ENCODE peak calls at places on chromosomes 6 and 20, in five cellular contexts. One of them, this sample, is unnamed.

GRCh38 chr6:14638562-14638931 is 521.0 kb downstream of the CD83 start:
- DNase-seq in keratinocyte: no peak
- DNase-seq in BJ: no peak
- DNase-seq in fibroblast of lung: no peak
- DNase-seq in ovary: no peak
- DNase-seq in this sample: no peak

GRCh38 chr6:14671261-14671681 is 553.7 kb downstream of the CD83 start:
- DNase-seq in keratinocyte: peak; percentile 66
- DNase-seq in BJ: no peak
- DNase-seq in fibroblast of lung: peak; percentile 81
- DNase-seq in ovary: peak; percentile 89
- DNase-seq in this sample: peak; percentile 93

GRCh38 chr6:166365221-166365620 is 17.5 kb downstream of the MPC1 start:
- DNase-seq in keratinocyte: no peak
- DNase-seq in BJ: no peak
- DNase-seq in fibroblast of lung: peak; percentile 31
- DNase-seq in ovary: no peak
- DNase-seq in this sample: peak; percentile 39

GRCh38 chr6:130625825-130626500 is 201.2 kb upstream of the SMLR1 start:
- DNase-seq in keratinocyte: no peak
- DNase-seq in BJ: peak; percentile 41
- DNase-seq in fibroblast of lung: peak; percentile 44
- DNase-seq in ovary: no peak
- DNase-seq in this sample: no peak

GRCh38 chr6:12017263-12017662 is 5.2 kb downstream of the HIVEP1 start:
- DNase-seq in keratinocyte: no peak
- DNase-seq in BJ: no peak
- DNase-seq in fibroblast of lung: no peak
- DNase-seq in ovary: no peak
- DNase-seq in this sample: no peak

GRCh38 chr20:1876975-1877603 is 18.1 kb upstream of the SIRPA start:
- DNase-seq in keratinocyte: no peak
- DNase-seq in BJ: no peak
- DNase-seq in fibroblast of lung: no peak
- DNase-seq in ovary: no peak
- DNase-seq in this sample: no peak

GRCh38 chr20:46139908-46140482 is 21.9 kb downstream of the CD40 start:
- DNase-seq in keratinocyte: peak; percentile 17
- DNase-seq in BJ: no peak
- DNase-seq in fibroblast of lung: no peak
- DNase-seq in ovary: no peak
- DNase-seq in this sample: no peak

GRCh38 chr20:36462440-36463211 is 78.7 kb upstream of the MYL9 start:
- DNase-seq in keratinocyte: no peak
- DNase-seq in BJ: no peak
- DNase-seq in fibroblast of lung: peak; percentile 55
- DNase-seq in ovary: peak; percentile 67
- DNase-seq in this sample: no peak

GRCh38 chr6:1596088-1596852 is 13.4 kb upstream of the FOXC1 start:
- DNase-seq in keratinocyte: no peak
- DNase-seq in BJ: no peak
- DNase-seq in fibroblast of lung: peak; percentile 52
- DNase-seq in ovary: peak; percentile 71
- DNase-seq in this sample: no peak

GRCh38 chr6:137550527-137550926 is 56.3 kb upstream of the OLIG3 start:
- DNase-seq in keratinocyte: no peak
- DNase-seq in BJ: no peak
- DNase-seq in fibroblast of lung: no peak
- DNase-seq in ovary: no peak
- DNase-seq in this sample: no peak

GRCh38 chr20:45174434-45175364 is at the start of gene PI3:
- DNase-seq in keratinocyte: no peak
- DNase-seq in BJ: no peak
- DNase-seq in fibroblast of lung: no peak
- DNase-seq in ovary: no peak
- DNase-seq in this sample: no peak

GRCh38 chr6:140225587-140226438 is 851.4 kb upstream of the CITED2 start:
- DNase-seq in keratinocyte: no peak
- DNase-seq in BJ: no peak
- DNase-seq in fibroblast of lung: peak; percentile 28
- DNase-seq in ovary: no peak
- DNase-seq in this sample: peak; percentile 51

GRCh38 chr20:8255945-8256632 is 124.0 kb downstream of the PLCB1 start:
- DNase-seq in keratinocyte: no peak
- DNase-seq in BJ: no peak
- DNase-seq in fibroblast of lung: no peak
- DNase-seq in ovary: no peak
- DNase-seq in this sample: no peak

GRCh38 chr20:19826179-19826914 is 68.3 kb downstream of the RIN2 start:
- DNase-seq in keratinocyte: no peak
- DNase-seq in BJ: no peak
- DNase-seq in fibroblast of lung: no peak
- DNase-seq in ovary: no peak
- DNase-seq in this sample: no peak

GRCh38 chr6:98769546-98769945 is 64.8 kb upstream of the POU3F2 start:
- DNase-seq in keratinocyte: peak; percentile 0
- DNase-seq in BJ: no peak
- DNase-seq in fibroblast of lung: no peak
- DNase-seq in ovary: no peak
- DNase-seq in this sample: no peak

GRCh38 chr6:149863846-149864577 is at the start of gene LRP11:
- DNase-seq in keratinocyte: no peak
- DNase-seq in BJ: no peak
- DNase-seq in fibroblast of lung: peak; percentile 79
- DNase-seq in ovary: peak; percentile 90
- DNase-seq in this sample: no peak

GRCh38 chr20:35618372-35619131 is 2.9 kb downstream of the SPAG4 start:
- DNase-seq in keratinocyte: no peak
- DNase-seq in BJ: no peak
- DNase-seq in fibroblast of lung: peak; percentile 15
- DNase-seq in ovary: peak; percentile 61
- DNase-seq in this sample: no peak

GRCh38 chr6:7911345-7911725 is 747 bp upstream of the TXNDC5 start:
- DNase-seq in keratinocyte: peak; percentile 26
- DNase-seq in BJ: no peak
- DNase-seq in fibroblast of lung: no peak
- DNase-seq in ovary: no peak
- DNase-seq in this sample: no peak
- H3K4me3 ChIP-seq in keratinocyte: peak overlapping the region; percentile 73
- H3K4me3 ChIP-seq in BJ: peak overlapping the region; percentile 53
- H3K4me3 ChIP-seq in fibroblast of lung: peak overlapping the region; percentile 63
- H3K4me3 ChIP-seq in ovary: peak overlapping the region; percentile 44
- H3K4me3 ChIP-seq in this sample: peak overlapping the region; percentile 63

DNA sequence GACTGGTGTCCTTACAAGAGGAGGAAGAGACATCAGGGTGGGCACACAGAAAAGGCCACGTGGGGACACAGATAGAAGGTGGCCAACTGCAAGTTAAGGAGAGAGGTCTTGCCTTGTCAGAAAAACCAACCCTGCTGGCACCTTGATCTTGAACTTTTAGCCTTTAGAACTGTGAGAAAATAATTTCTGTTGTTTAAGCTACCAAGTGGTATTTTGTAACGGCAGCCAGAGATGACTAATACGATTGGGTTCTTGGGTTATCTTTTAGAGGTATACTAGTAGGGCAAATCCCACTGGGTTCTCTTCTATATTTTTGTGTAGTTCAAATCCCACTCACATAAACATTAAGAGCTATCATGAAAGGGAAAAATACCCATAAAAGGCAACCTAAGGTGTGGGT is 31.9 kb upstream of the ZBTB24 start:
- DNase-seq in keratinocyte: no peak
- DNase-seq in BJ: no peak
- DNase-seq in fibroblast of lung: no peak
- DNase-seq in ovary: no peak
- DNase-seq in this sample: no peak
- H3K4me3 ChIP-seq in keratinocyte: no peak overlapping the region
- H3K4me3 ChIP-seq in BJ: no peak overlapping the region
- H3K4me3 ChIP-seq in fibroblast of lung: no peak overlapping the region
- H3K4me3 ChIP-seq in ovary: no peak overlapping the region
- H3K4me3 ChIP-seq in this sample: no peak overlapping the region

GRCh38 chr6:30062471-30063178 is 1.6 kb downstream of the POLR1H start:
- DNase-seq in keratinocyte: no peak
- DNase-seq in BJ: no peak
- DNase-seq in fibroblast of lung: no peak
- DNase-seq in ovary: peak; percentile 15
- DNase-seq in this sample: no peak
- H3K4me3 ChIP-seq in keratinocyte: peak overlapping the region; percentile 100
- H3K4me3 ChIP-seq in BJ: no peak overlapping the region
- H3K4me3 ChIP-seq in fibroblast of lung: peak overlapping the region; percentile 89
- H3K4me3 ChIP-seq in ovary: no peak overlapping the region
- H3K4me3 ChIP-seq in this sample: peak overlapping the region; percentile 98

GRCh38 chr6:31899882-31900722 is 1.8 kb downstream of the ZBTB12 start:
- DNase-seq in keratinocyte: no peak
- DNase-seq in BJ: no peak
- DNase-seq in fibroblast of lung: no peak
- DNase-seq in ovary: no peak
- DNase-seq in this sample: no peak
- H3K4me3 ChIP-seq in keratinocyte: no peak overlapping the region
- H3K4me3 ChIP-seq in BJ: no peak overlapping the region
- H3K4me3 ChIP-seq in fibroblast of lung: no peak overlapping the region
- H3K4me3 ChIP-seq in ovary: no peak overlapping the region
- H3K4me3 ChIP-seq in this sample: no peak overlapping the region

GRCh38 chr20:4242376-4242775 is 227.0 kb upstream of the RNF24 start:
- DNase-seq in keratinocyte: no peak
- DNase-seq in BJ: no peak
- DNase-seq in fibroblast of lung: no peak
- DNase-seq in ovary: no peak
- DNase-seq in this sample: no peak

GRCh38 chr20:4245542-4245941 is 230.2 kb upstream of the RNF24 start:
- DNase-seq in keratinocyte: no peak
- DNase-seq in BJ: no peak
- DNase-seq in fibroblast of lung: no peak
- DNase-seq in ovary: no peak
- DNase-seq in this sample: no peak

GRCh38 chr20:4246428-4246827 is 231.1 kb upstream of the RNF24 start:
- DNase-seq in keratinocyte: no peak
- DNase-seq in BJ: no peak
- DNase-seq in fibroblast of lung: no peak
- DNase-seq in ovary: no peak
- DNase-seq in this sample: no peak

GRCh38 chr20:4244700-4245485 is 229.5 kb upstream of the RNF24 start:
- DNase-seq in keratinocyte: no peak
- DNase-seq in BJ: no peak
- DNase-seq in fibroblast of lung: peak; percentile 94
- DNase-seq in ovary: no peak
- DNase-seq in this sample: no peak

DNA sequence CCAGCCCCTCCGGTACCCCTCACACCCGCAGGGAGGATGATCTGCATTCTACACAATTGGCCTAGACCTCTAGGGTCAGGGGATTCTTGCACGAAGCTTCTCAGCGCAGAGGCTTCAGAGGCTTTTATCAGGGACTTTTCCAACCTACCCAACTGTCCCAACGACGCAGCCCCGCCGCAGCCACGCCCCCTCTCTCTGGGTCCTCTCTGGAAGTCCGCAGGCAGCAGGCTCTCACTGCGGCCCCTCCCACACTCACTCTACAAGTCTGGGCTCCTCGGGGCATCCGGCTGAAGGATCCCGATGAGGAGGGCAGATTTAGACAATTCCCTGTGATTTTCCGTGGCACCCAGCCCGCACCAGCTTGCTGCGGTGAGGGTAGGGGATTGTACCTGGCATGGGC is 227.7 kb upstream of the RNF24 start:
- DNase-seq in keratinocyte: no peak
- DNase-seq in BJ: no peak
- DNase-seq in fibroblast of lung: no peak
- DNase-seq in ovary: no peak
- DNase-seq in this sample: no peak
- H3K4me3 ChIP-seq in keratinocyte: no peak overlapping the region
- H3K4me3 ChIP-seq in BJ: no peak overlapping the region
- H3K4me3 ChIP-seq in fibroblast of lung: no peak overlapping the region
- H3K4me3 ChIP-seq in ovary: no peak overlapping the region
- H3K4me3 ChIP-seq in this sample: no peak overlapping the region

GRCh38 chr20:51175724-51176123 is 152.8 kb upstream of the KCNG1 start:
- DNase-seq in keratinocyte: no peak
- DNase-seq in BJ: no peak
- DNase-seq in fibroblast of lung: no peak
- DNase-seq in ovary: no peak
- DNase-seq in this sample: no peak

GRCh38 chr20:51178153-51178552 is 155.2 kb upstream of the KCNG1 start:
- DNase-seq in keratinocyte: no peak
- DNase-seq in BJ: no peak
- DNase-seq in fibroblast of lung: no peak
- DNase-seq in ovary: no peak
- DNase-seq in this sample: no peak

GRCh38 chr20:51175156-51175555 is 152.2 kb upstream of the KCNG1 start:
- DNase-seq in keratinocyte: no peak
- DNase-seq in BJ: no peak
- DNase-seq in fibroblast of lung: no peak
- DNase-seq in ovary: no peak
- DNase-seq in this sample: no peak

GRCh38 chr20:51176446-51176845 is 153.5 kb upstream of the KCNG1 start:
- DNase-seq in keratinocyte: no peak
- DNase-seq in BJ: no peak
- DNase-seq in fibroblast of lung: no peak
- DNase-seq in ovary: no peak
- DNase-seq in this sample: no peak

GRCh38 chr20:51176846-51177245 is 153.9 kb upstream of the KCNG1 start:
- DNase-seq in keratinocyte: no peak
- DNase-seq in BJ: no peak
- DNase-seq in fibroblast of lung: no peak
- DNase-seq in ovary: no peak
- DNase-seq in this sample: no peak
- H3K4me3 ChIP-seq in keratinocyte: no peak overlapping the region
- H3K4me3 ChIP-seq in BJ: no peak overlapping the region
- H3K4me3 ChIP-seq in fibroblast of lung: no peak overlapping the region
- H3K4me3 ChIP-seq in ovary: no peak overlapping the region
- H3K4me3 ChIP-seq in this sample: no peak overlapping the region

DNA sequence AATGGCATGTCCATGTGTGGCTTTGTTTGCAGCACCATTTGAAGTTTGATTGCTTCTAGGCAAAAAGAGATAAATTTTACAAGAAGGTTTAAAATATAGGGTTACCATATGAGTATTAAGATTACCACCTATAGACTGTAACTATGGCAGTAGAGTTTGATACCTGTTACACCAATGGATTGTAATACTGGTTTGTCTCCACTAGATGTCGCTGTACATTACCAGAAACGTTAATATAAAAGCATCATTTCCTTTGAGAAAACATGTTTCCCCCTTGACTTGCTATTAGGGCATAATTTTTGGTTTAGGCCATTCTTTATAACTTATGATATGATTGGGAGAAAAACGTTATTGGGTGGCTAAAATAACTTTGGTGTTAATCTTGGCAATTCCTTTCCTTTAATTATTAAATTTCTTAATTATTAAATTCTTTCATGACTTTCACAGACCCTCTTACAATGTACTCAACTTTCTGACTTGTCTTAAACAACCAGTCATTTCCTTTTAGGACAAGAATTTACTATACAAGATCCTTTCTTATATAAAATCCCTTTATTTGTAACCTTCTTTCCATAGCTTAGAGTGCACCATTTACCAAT is 42.8 kb downstream of the HLA-DPB1 start:
- DNase-seq in keratinocyte: no peak
- DNase-seq in BJ: no peak
- DNase-seq in fibroblast of lung: peak; percentile 66
- DNase-seq in ovary: no peak
- DNase-seq in this sample: peak; percentile 7
- H3K4me3 ChIP-seq in keratinocyte: no peak overlapping the region
- H3K4me3 ChIP-seq in BJ: no peak overlapping the region
- H3K4me3 ChIP-seq in fibroblast of lung: no peak overlapping the region
- H3K4me3 ChIP-seq in ovary: no peak overlapping the region
- H3K4me3 ChIP-seq in this sample: no peak overlapping the region

This sample was measured in skeletal muscle cell.